ENCODE peak calls at places on chromosomes 4 and X, in eight cellular contexts. One of them, this sample, is unnamed.

GRCh38 chr4:169079942-169080827 is 70.1 kb upstream of the CBR4 start:
- DNase-seq in lower lobe of right lung: peak; percentile 63
- DNase-seq in uterus: peak; percentile 30
- DNase-seq in GM13976: peak; percentile 68
- DNase-seq in naive thymus-derived CD4-positive, alpha-beta T cell: no peak
- DNase-seq in transverse colon: no peak
- DNase-seq in anterior cingulate cortex: no peak
- DNase-seq in GM04504: no peak
- DNase-seq in this sample: no peak

GRCh38 chrX:144612076-144612475 is 635.2 kb upstream of the SPANXN1 start:
- DNase-seq in transverse colon: no peak
- DNase-seq in anterior cingulate cortex: no peak
- DNase-seq in uterus: no peak
- DNase-seq in lower lobe of right lung: no peak
- DNase-seq in GM13976: no peak
- DNase-seq in GM04504: no peak
- DNase-seq in naive thymus-derived CD4-positive, alpha-beta T cell: no peak
- DNase-seq in this sample: no peak

GRCh38 chr4:106034751-106035150 is 139.5 kb downstream of the NPNT start:
- DNase-seq in anterior cingulate cortex: no peak
- DNase-seq in GM13976: no peak
- DNase-seq in transverse colon: no peak
- DNase-seq in lower lobe of right lung: no peak
- DNase-seq in naive thymus-derived CD4-positive, alpha-beta T cell: no peak
- DNase-seq in uterus: no peak
- DNase-seq in GM04504: no peak
- DNase-seq in this sample: no peak

GRCh38 chr4:163217505-163217904 is 50.8 kb upstream of the NAF1 start:
- DNase-seq in lower lobe of right lung: no peak
- DNase-seq in uterus: no peak
- DNase-seq in naive thymus-derived CD4-positive, alpha-beta T cell: no peak
- DNase-seq in GM13976: no peak
- DNase-seq in GM04504: no peak
- DNase-seq in transverse colon: no peak
- DNase-seq in anterior cingulate cortex: no peak
- DNase-seq in this sample: no peak

GRCh38 chr4:138851626-138852443 is 163.7 kb upstream of the NOCT start:
- DNase-seq in transverse colon: no peak
- DNase-seq in GM13976: no peak
- DNase-seq in naive thymus-derived CD4-positive, alpha-beta T cell: no peak
- DNase-seq in lower lobe of right lung: no peak
- DNase-seq in GM04504: no peak
- DNase-seq in anterior cingulate cortex: no peak
- DNase-seq in uterus: no peak
- DNase-seq in this sample: no peak

GRCh38 chr4:55837903-55838302 is 15.5 kb upstream of the EXOC1 start:
- DNase-seq in GM04504: no peak
- DNase-seq in transverse colon: no peak
- DNase-seq in naive thymus-derived CD4-positive, alpha-beta T cell: no peak
- DNase-seq in anterior cingulate cortex: no peak
- DNase-seq in lower lobe of right lung: no peak
- DNase-seq in GM13976: no peak
- DNase-seq in uterus: no peak
- DNase-seq in this sample: no peak

GRCh38 chr4:42562016-42562415 is 94.9 kb downstream of the ATP8A1 start:
- DNase-seq in naive thymus-derived CD4-positive, alpha-beta T cell: no peak
- DNase-seq in anterior cingulate cortex: no peak
- DNase-seq in lower lobe of right lung: no peak
- DNase-seq in transverse colon: no peak
- DNase-seq in GM04504: no peak
- DNase-seq in uterus: no peak
- DNase-seq in GM13976: no peak
- DNase-seq in this sample: no peak

GRCh38 chr4:106691749-106692148 is 323.2 kb upstream of the GIMD1 start:
- DNase-seq in GM04504: no peak
- DNase-seq in transverse colon: no peak
- DNase-seq in uterus: no peak
- DNase-seq in naive thymus-derived CD4-positive, alpha-beta T cell: no peak
- DNase-seq in lower lobe of right lung: no peak
- DNase-seq in anterior cingulate cortex: no peak
- DNase-seq in GM13976: no peak
- DNase-seq in this sample: no peak

GRCh38 chr4:17639136-17639535 is 24.7 kb downstream of the MED28 start:
- DNase-seq in uterus: no peak
- DNase-seq in lower lobe of right lung: no peak
- DNase-seq in naive thymus-derived CD4-positive, alpha-beta T cell: no peak
- DNase-seq in anterior cingulate cortex: no peak
- DNase-seq in GM04504: no peak
- DNase-seq in GM13976: no peak
- DNase-seq in transverse colon: no peak
- DNase-seq in this sample: no peak

GRCh38 chrX:112874140-112874539 is 33.5 kb upstream of the AMOT start:
- DNase-seq in uterus: no peak
- DNase-seq in GM04504: no peak
- DNase-seq in lower lobe of right lung: no peak
- DNase-seq in transverse colon: no peak
- DNase-seq in anterior cingulate cortex: no peak
- DNase-seq in GM13976: no peak
- DNase-seq in naive thymus-derived CD4-positive, alpha-beta T cell: no peak
- DNase-seq in this sample: peak; percentile 0

GRCh38 chr4:109998867-109999303 is 86.2 kb downstream of the EGF start:
- DNase-seq in lower lobe of right lung: no peak
- DNase-seq in naive thymus-derived CD4-positive, alpha-beta T cell: no peak
- DNase-seq in uterus: no peak
- DNase-seq in GM13976: peak; percentile 67
- DNase-seq in anterior cingulate cortex: no peak
- DNase-seq in GM04504: peak; percentile 37
- DNase-seq in transverse colon: no peak
- DNase-seq in this sample: no peak

GRCh38 chr4:124686279-124686678 is 26.3 kb downstream of the ANKRD50 start:
- DNase-seq in lower lobe of right lung: no peak
- DNase-seq in GM13976: no peak
- DNase-seq in GM04504: no peak
- DNase-seq in transverse colon: no peak
- DNase-seq in uterus: no peak
- DNase-seq in anterior cingulate cortex: no peak
- DNase-seq in naive thymus-derived CD4-positive, alpha-beta T cell: no peak
- DNase-seq in this sample: no peak

GRCh38 chr4:89380980-89381379 is 73.4 kb upstream of the GPRIN3 start:
- DNase-seq in lower lobe of right lung: no peak
- DNase-seq in uterus: no peak
- DNase-seq in naive thymus-derived CD4-positive, alpha-beta T cell: no peak
- DNase-seq in GM04504: no peak
- DNase-seq in GM13976: no peak
- DNase-seq in transverse colon: no peak
- DNase-seq in anterior cingulate cortex: no peak
- DNase-seq in this sample: no peak

GRCh38 chr4:31422006-31422405 is 701.8 kb downstream of the PCDH7 start:
- DNase-seq in uterus: no peak
- DNase-seq in GM04504: no peak
- DNase-seq in naive thymus-derived CD4-positive, alpha-beta T cell: no peak
- DNase-seq in lower lobe of right lung: no peak
- DNase-seq in transverse colon: no peak
- DNase-seq in anterior cingulate cortex: no peak
- DNase-seq in GM13976: no peak
- DNase-seq in this sample: no peak

GRCh38 chrX:136112781-136113180 is 34.6 kb upstream of the FHL1 start:
- DNase-seq in anterior cingulate cortex: no peak
- DNase-seq in GM04504: no peak
- DNase-seq in naive thymus-derived CD4-positive, alpha-beta T cell: no peak
- DNase-seq in lower lobe of right lung: no peak
- DNase-seq in transverse colon: no peak
- DNase-seq in uterus: no peak
- DNase-seq in GM13976: no peak
- DNase-seq in this sample: no peak

GRCh38 chrX:9195199-9195880 is 161.4 kb upstream of the FAM9B start:
- DNase-seq in anterior cingulate cortex: no peak
- DNase-seq in transverse colon: no peak
- DNase-seq in GM13976: no peak
- DNase-seq in lower lobe of right lung: no peak
- DNase-seq in uterus: no peak
- DNase-seq in GM04504: no peak
- DNase-seq in naive thymus-derived CD4-positive, alpha-beta T cell: no peak
- DNase-seq in this sample: no peak

GRCh38 chr4:176840166-176840565 is 47.4 kb upstream of the VEGFC start:
- DNase-seq in lower lobe of right lung: no peak
- DNase-seq in GM13976: no peak
- DNase-seq in GM04504: no peak
- DNase-seq in anterior cingulate cortex: no peak
- DNase-seq in transverse colon: no peak
- DNase-seq in naive thymus-derived CD4-positive, alpha-beta T cell: no peak
- DNase-seq in uterus: no peak
- DNase-seq in this sample: no peak

GRCh38 chrX:9659571-9660195 is 106.0 kb downstream of the GPR143 start:
- DNase-seq in transverse colon: no peak
- DNase-seq in uterus: no peak
- DNase-seq in naive thymus-derived CD4-positive, alpha-beta T cell: no peak
- DNase-seq in GM13976: no peak
- DNase-seq in GM04504: no peak
- DNase-seq in lower lobe of right lung: no peak
- DNase-seq in anterior cingulate cortex: no peak
- DNase-seq in this sample: no peak

GRCh38 chrX:44731160-44731559 is 112.7 kb upstream of the DUSP21 start:
- DNase-seq in naive thymus-derived CD4-positive, alpha-beta T cell: no peak
- DNase-seq in GM13976: no peak
- DNase-seq in transverse colon: no peak
- DNase-seq in lower lobe of right lung: no peak
- DNase-seq in anterior cingulate cortex: no peak
- DNase-seq in GM04504: no peak
- DNase-seq in uterus: no peak
- DNase-seq in this sample: no peak

GRCh38 chr4:140943486-140943885 is 187.3 kb upstream of the TBC1D9 start:
- DNase-seq in GM04504: no peak
- DNase-seq in GM13976: no peak
- DNase-seq in naive thymus-derived CD4-positive, alpha-beta T cell: no peak
- DNase-seq in lower lobe of right lung: no peak
- DNase-seq in transverse colon: no peak
- DNase-seq in uterus: no peak
- DNase-seq in anterior cingulate cortex: no peak
- DNase-seq in this sample: no peak

GRCh38 chrX:10579753-10580060 is 40.7 kb downstream of the MID1 start:
- DNase-seq in GM13976: no peak
- DNase-seq in naive thymus-derived CD4-positive, alpha-beta T cell: no peak
- DNase-seq in anterior cingulate cortex: no peak
- DNase-seq in GM04504: no peak
- DNase-seq in transverse colon: no peak
- DNase-seq in uterus: no peak
- DNase-seq in lower lobe of right lung: no peak
- DNase-seq in this sample: no peak

GRCh38 chrX:17552251-17552650 is 177.3 kb downstream of the NHS start:
- DNase-seq in naive thymus-derived CD4-positive, alpha-beta T cell: no peak
- DNase-seq in transverse colon: no peak
- DNase-seq in GM04504: no peak
- DNase-seq in uterus: no peak
- DNase-seq in anterior cingulate cortex: no peak
- DNase-seq in lower lobe of right lung: no peak
- DNase-seq in GM13976: no peak
- DNase-seq in this sample: no peak

GRCh38 chr4:84379881-84380618 is 119.0 kb downstream of the NKX6-1 start:
- DNase-seq in anterior cingulate cortex: no peak
- DNase-seq in uterus: no peak
- DNase-seq in lower lobe of right lung: no peak
- DNase-seq in GM04504: peak; percentile 25
- DNase-seq in transverse colon: no peak
- DNase-seq in naive thymus-derived CD4-positive, alpha-beta T cell: no peak
- DNase-seq in GM13976: no peak
- DNase-seq in this sample: no peak